ENCODE peak calls at places on chromosomes 13 and 19, in seven cellular contexts. One of them, this sample, is unnamed.
A peak's percentile ranks its signal among the peaks of the same experiment; 100 is the strongest.

GRCh38 chr19:23718802-23719201 is 31.8 kb upstream of the ZNF675 start:
- DNase-seq in psoas muscle: no peak
- DNase-seq in Caco-2: no peak
- DNase-seq in CD8-positive, alpha-beta memory T cell: no peak
- DNase-seq in K562: no peak
- DNase-seq in mucosa of descending colon: no peak
- DNase-seq in left ventricle myocardium inferior: no peak
- DNase-seq in this sample: no peak

GRCh38 chr13:112995395-112996091 is 26.5 kb downstream of the MCF2L start:
- DNase-seq in left ventricle myocardium inferior: no peak
- DNase-seq in K562: no peak
- DNase-seq in CD8-positive, alpha-beta memory T cell: no peak
- DNase-seq in Caco-2: no peak
- DNase-seq in mucosa of descending colon: peak; percentile 92
- DNase-seq in psoas muscle: no peak
- DNase-seq in this sample: no peak

GRCh38 chr13:76164290-76164689 is 528.2 kb downstream of the LMO7 start:
- DNase-seq in CD8-positive, alpha-beta memory T cell: no peak
- DNase-seq in K562: no peak
- DNase-seq in left ventricle myocardium inferior: no peak
- DNase-seq in Caco-2: no peak
- DNase-seq in psoas muscle: no peak
- DNase-seq in mucosa of descending colon: no peak
- DNase-seq in this sample: no peak

GRCh38 chr19:55643003-55643732 is at the start of gene ZNF581:
- DNase-seq in left ventricle myocardium inferior: peak; percentile 81
- DNase-seq in K562: no peak
- DNase-seq in mucosa of descending colon: peak; percentile 89
- DNase-seq in psoas muscle: peak; percentile 83
- DNase-seq in CD8-positive, alpha-beta memory T cell: peak; percentile 65
- DNase-seq in Caco-2: peak; percentile 89
- DNase-seq in this sample: peak; percentile 78

GRCh38 chr13:75151081-75151643 is 330.8 kb downstream of the TBC1D4 start:
- DNase-seq in psoas muscle: no peak
- DNase-seq in CD8-positive, alpha-beta memory T cell: no peak
- DNase-seq in mucosa of descending colon: no peak
- DNase-seq in K562: no peak
- DNase-seq in Caco-2: no peak
- DNase-seq in left ventricle myocardium inferior: no peak
- DNase-seq in this sample: no peak

GRCh38 chr13:37889102-37889501 is 19.5 kb upstream of the TRPC4 start:
- DNase-seq in left ventricle myocardium inferior: no peak
- DNase-seq in mucosa of descending colon: no peak
- DNase-seq in CD8-positive, alpha-beta memory T cell: no peak
- DNase-seq in Caco-2: no peak
- DNase-seq in psoas muscle: no peak
- DNase-seq in K562: no peak
- DNase-seq in this sample: no peak

GRCh38 chr19:42461700-42462324 is 19.1 kb upstream of the CXCL17 start:
- DNase-seq in Caco-2: no peak
- DNase-seq in mucosa of descending colon: no peak
- DNase-seq in left ventricle myocardium inferior: no peak
- DNase-seq in psoas muscle: no peak
- DNase-seq in CD8-positive, alpha-beta memory T cell: no peak
- DNase-seq in K562: no peak
- DNase-seq in this sample: no peak

GRCh38 chr13:75934889-75935288 is 298.8 kb downstream of the LMO7 start:
- DNase-seq in psoas muscle: no peak
- DNase-seq in CD8-positive, alpha-beta memory T cell: no peak
- DNase-seq in left ventricle myocardium inferior: no peak
- DNase-seq in Caco-2: no peak
- DNase-seq in mucosa of descending colon: no peak
- DNase-seq in K562: no peak
- DNase-seq in this sample: no peak

GRCh38 chr13:53112522-53112921 is 83.9 kb downstream of the OLFM4 start:
- DNase-seq in psoas muscle: no peak
- DNase-seq in K562: no peak
- DNase-seq in left ventricle myocardium inferior: no peak
- DNase-seq in CD8-positive, alpha-beta memory T cell: no peak
- DNase-seq in mucosa of descending colon: no peak
- DNase-seq in Caco-2: no peak
- DNase-seq in this sample: no peak

GRCh38 chr19:51402117-51402516 is 11.7 kb upstream of the C19orf84 start:
- DNase-seq in CD8-positive, alpha-beta memory T cell: no peak
- DNase-seq in mucosa of descending colon: no peak
- DNase-seq in left ventricle myocardium inferior: no peak
- DNase-seq in Caco-2: no peak
- DNase-seq in psoas muscle: no peak
- DNase-seq in K562: no peak
- DNase-seq in this sample: no peak

GRCh38 chr19:48480151-48480475 is 10.9 kb downstream of the CYTH2 start:
- DNase-seq in psoas muscle: peak; percentile 86
- DNase-seq in left ventricle myocardium inferior: peak; percentile 70
- DNase-seq in Caco-2: no peak
- DNase-seq in K562: no peak
- DNase-seq in mucosa of descending colon: no peak
- DNase-seq in CD8-positive, alpha-beta memory T cell: no peak
- DNase-seq in this sample: no peak

GRCh38 chr13:40292108-40292507 is 374.3 kb downstream of the FOXO1 start:
- DNase-seq in mucosa of descending colon: no peak
- DNase-seq in Caco-2: no peak
- DNase-seq in psoas muscle: no peak
- DNase-seq in left ventricle myocardium inferior: peak; percentile 36
- DNase-seq in CD8-positive, alpha-beta memory T cell: no peak
- DNase-seq in K562: no peak
- DNase-seq in this sample: no peak

GRCh38 chr13:62512194-62513141 is 1096.8 kb upstream of the PCDH20 start:
- DNase-seq in CD8-positive, alpha-beta memory T cell: no peak
- DNase-seq in psoas muscle: no peak
- DNase-seq in left ventricle myocardium inferior: no peak
- DNase-seq in mucosa of descending colon: peak; percentile 11
- DNase-seq in Caco-2: peak; percentile 57
- DNase-seq in K562: no peak
- DNase-seq in this sample: peak; percentile 32

GRCh38 chr19:48415395-48415794 is 21.9 kb downstream of the GRIN2D start:
- DNase-seq in mucosa of descending colon: peak; percentile 90
- DNase-seq in left ventricle myocardium inferior: peak; percentile 81
- DNase-seq in K562: peak; percentile 95
- DNase-seq in psoas muscle: peak; percentile 86
- DNase-seq in Caco-2: peak; percentile 76
- DNase-seq in CD8-positive, alpha-beta memory T cell: peak; percentile 69
- DNase-seq in this sample: peak; percentile 88

GRCh38 chr13:75038315-75038881 is 443.6 kb downstream of the TBC1D4 start:
- DNase-seq in mucosa of descending colon: no peak
- DNase-seq in K562: no peak
- DNase-seq in Caco-2: no peak
- DNase-seq in psoas muscle: no peak
- DNase-seq in left ventricle myocardium inferior: no peak
- DNase-seq in CD8-positive, alpha-beta memory T cell: no peak
- DNase-seq in this sample: no peak

DNA sequence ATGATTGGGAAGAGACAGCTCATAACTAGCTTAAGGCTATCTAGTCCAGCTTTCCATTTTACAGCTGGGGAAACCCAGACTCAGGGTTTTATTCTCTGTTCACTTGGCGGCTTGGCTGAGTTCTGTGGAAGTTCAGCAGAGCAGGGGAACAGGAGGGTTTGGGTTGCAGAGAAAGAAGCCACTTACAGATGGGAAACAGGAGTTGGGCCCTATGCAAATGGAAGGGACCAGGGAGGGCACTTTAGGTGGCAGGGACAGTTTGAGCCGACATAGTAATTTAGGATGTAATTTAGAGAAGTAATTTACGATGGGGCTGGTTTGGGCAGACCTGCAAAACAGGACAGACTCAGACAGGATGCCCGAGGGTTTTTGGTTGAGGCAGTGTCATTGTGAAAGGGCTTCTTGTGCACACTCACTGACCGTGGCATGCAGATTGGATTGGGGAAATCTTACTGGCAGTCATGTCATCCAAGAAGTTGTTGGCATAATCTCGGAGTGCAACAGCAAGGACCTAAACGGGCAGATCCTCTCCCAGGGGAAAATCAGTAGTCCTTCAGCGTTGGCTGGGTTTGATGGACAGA is 47.3 kb upstream of the GPR183 start:
- DNase-seq in left ventricle myocardium inferior: no peak
- DNase-seq in mucosa of descending colon: no peak
- DNase-seq in psoas muscle: no peak
- DNase-seq in Caco-2: no peak
- DNase-seq in CD8-positive, alpha-beta memory T cell: no peak
- DNase-seq in K562: no peak
- DNase-seq in this sample: no peak
- H3K4me1 ChIP-seq in left ventricle myocardium inferior: peaks cover 25% of the 10 kb centered on the region
- H3K4me1 ChIP-seq in mucosa of descending colon: peaks cover 8% of the 10 kb centered on the region
- H3K4me1 ChIP-seq in psoas muscle: no peaks in the 10 kb centered on the region
- H3K4me1 ChIP-seq in Caco-2: no peaks in the 10 kb centered on the region
- H3K4me1 ChIP-seq in CD8-positive, alpha-beta memory T cell: peaks cover 94% of the 10 kb centered on the region
- H3K4me1 ChIP-seq in K562: peaks cover 25% of the 10 kb centered on the region
- H3K4me1 ChIP-seq in this sample: no peaks in the 10 kb centered on the region

DNA sequence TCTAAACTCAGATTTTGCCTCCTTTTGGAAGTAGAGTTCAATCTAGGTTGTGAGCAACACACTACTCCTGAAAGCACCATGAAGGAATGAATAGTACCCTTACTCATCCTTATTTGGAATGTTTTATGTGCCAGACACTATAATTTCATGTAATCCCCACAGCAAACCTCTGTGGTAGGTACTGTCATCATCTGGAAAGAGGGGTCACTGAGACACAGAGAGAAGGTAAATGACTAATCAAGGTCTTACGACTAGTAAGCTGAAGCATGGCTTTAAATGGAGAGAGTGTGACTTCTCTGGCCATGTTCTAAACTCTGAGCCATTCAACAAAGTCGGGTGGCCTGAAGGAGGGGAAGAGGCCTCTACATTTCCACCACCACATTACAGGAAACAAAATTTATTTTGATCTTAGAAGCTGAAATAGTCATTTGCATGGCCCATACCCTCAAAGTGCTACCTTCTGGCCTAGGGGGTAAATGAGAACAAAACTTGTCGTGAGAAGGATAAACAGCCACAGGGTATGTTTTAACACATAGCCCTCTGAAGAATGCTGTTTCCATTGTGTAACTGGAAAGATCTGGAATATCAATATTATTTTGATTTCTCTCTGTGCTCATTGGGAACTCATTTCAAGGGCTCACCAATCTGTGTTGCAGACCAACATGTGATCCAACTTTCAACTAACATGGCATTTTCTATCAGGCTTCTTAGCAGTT is 180.8 kb upstream of the RFC3 start:
- DNase-seq in Caco-2: no peak
- DNase-seq in mucosa of descending colon: no peak
- DNase-seq in psoas muscle: no peak
- DNase-seq in CD8-positive, alpha-beta memory T cell: no peak
- DNase-seq in left ventricle myocardium inferior: no peak
- DNase-seq in K562: no peak
- DNase-seq in this sample: no peak
- H3K4me1 ChIP-seq in Caco-2: peaks cover 60% of the 10 kb centered on the region
- H3K4me1 ChIP-seq in mucosa of descending colon: no peaks in the 10 kb centered on the region
- H3K4me1 ChIP-seq in psoas muscle: peaks cover 5% of the 10 kb centered on the region
- H3K4me1 ChIP-seq in CD8-positive, alpha-beta memory T cell: no peaks in the 10 kb centered on the region
- H3K4me1 ChIP-seq in left ventricle myocardium inferior: peaks cover 63% of the 10 kb centered on the region
- H3K4me1 ChIP-seq in K562: no peaks in the 10 kb centered on the region
- H3K4me1 ChIP-seq in this sample: peaks cover 27% of the 10 kb centered on the region

GRCh38 chr19:2341987-2342386 is 13.5 kb downstream of the SPPL2B start:
- DNase-seq in mucosa of descending colon: peak; percentile 38
- DNase-seq in psoas muscle: peak; percentile 28
- DNase-seq in CD8-positive, alpha-beta memory T cell: no peak
- DNase-seq in left ventricle myocardium inferior: no peak
- DNase-seq in K562: no peak
- DNase-seq in Caco-2: peak; percentile 90
- DNase-seq in this sample: no peak

GRCh38 chr19:2340496-2341246 is 12.2 kb downstream of the SPPL2B start:
- DNase-seq in Caco-2: no peak
- DNase-seq in left ventricle myocardium inferior: no peak
- DNase-seq in K562: no peak
- DNase-seq in psoas muscle: no peak
- DNase-seq in mucosa of descending colon: peak; percentile 45
- DNase-seq in CD8-positive, alpha-beta memory T cell: no peak
- DNase-seq in this sample: no peak

GRCh38 chr19:2342656-2343288 is 14.3 kb downstream of the SPPL2B start:
- DNase-seq in CD8-positive, alpha-beta memory T cell: no peak
- DNase-seq in mucosa of descending colon: peak; percentile 41
- DNase-seq in Caco-2: no peak
- DNase-seq in K562: no peak
- DNase-seq in left ventricle myocardium inferior: no peak
- DNase-seq in psoas muscle: peak; percentile 39
- DNase-seq in this sample: no peak

GRCh38 chr19:2339644-2340310 is 11.3 kb downstream of the SPPL2B start:
- DNase-seq in CD8-positive, alpha-beta memory T cell: no peak
- DNase-seq in K562: no peak
- DNase-seq in Caco-2: no peak
- DNase-seq in left ventricle myocardium inferior: no peak
- DNase-seq in psoas muscle: no peak
- DNase-seq in mucosa of descending colon: peak; percentile 38
- DNase-seq in this sample: no peak

DNA sequence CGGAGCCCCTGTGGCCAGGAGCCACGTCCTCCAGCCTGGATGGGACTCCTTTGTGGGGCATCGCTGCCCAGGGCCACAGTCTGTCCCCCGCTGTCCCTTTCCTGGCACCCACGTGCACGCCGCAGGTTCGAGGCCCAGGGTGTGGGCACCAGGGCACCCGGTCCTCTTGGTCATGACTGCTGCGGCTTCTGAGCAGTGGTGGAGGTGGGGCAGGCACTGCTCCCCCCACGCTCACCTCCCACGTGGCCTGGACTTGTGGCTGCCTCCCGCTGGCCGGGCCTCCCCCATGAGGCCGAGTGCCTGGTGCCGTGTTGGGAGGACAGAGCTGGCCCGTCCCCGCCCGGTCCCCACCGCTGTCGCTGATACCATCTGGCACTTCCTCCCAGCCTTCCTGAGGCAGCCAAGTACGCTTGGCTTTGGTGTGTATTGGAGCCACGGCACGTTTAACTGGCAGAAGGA is 12.8 kb downstream of the SPPL2B start:
- DNase-seq in CD8-positive, alpha-beta memory T cell: no peak
- DNase-seq in left ventricle myocardium inferior: no peak
- DNase-seq in Caco-2: no peak
- DNase-seq in psoas muscle: no peak
- DNase-seq in mucosa of descending colon: peak; percentile 50
- DNase-seq in K562: peak; percentile 53
- DNase-seq in this sample: no peak
- H3K4me1 ChIP-seq in CD8-positive, alpha-beta memory T cell: no peaks in the 10 kb centered on the region
- H3K4me1 ChIP-seq in left ventricle myocardium inferior: no peaks in the 10 kb centered on the region
- H3K4me1 ChIP-seq in Caco-2: peaks cover 37% of the 10 kb centered on the region
- H3K4me1 ChIP-seq in psoas muscle: no peaks in the 10 kb centered on the region
- H3K4me1 ChIP-seq in mucosa of descending colon: peaks cover 15% of the 10 kb centered on the region
- H3K4me1 ChIP-seq in K562: peaks cover 18% of the 10 kb centered on the region
- H3K4me1 ChIP-seq in this sample: no peaks in the 10 kb centered on the region

DNA sequence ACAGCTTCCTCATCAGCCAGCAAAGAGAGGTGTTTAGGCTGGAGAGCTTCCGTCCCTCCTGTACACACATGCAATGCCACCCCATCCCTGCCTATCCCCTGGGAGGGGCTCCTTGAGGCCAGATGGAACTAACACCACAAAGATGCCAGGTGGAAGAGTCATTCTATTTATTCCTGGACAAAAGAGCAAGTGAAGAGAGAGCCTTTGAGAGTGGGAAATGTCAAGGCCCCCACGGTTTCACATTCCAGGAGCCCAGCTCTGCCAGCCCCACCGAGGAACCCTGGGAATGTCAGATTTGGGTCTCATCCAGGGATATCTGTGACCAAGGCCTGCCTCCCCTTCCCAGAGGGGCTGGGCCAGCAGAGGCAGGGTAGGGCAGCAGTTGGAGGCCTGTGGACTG is 30.8 kb upstream of the IGFL1 start:
- DNase-seq in Caco-2: no peak
- DNase-seq in CD8-positive, alpha-beta memory T cell: no peak
- DNase-seq in left ventricle myocardium inferior: no peak
- DNase-seq in mucosa of descending colon: no peak
- DNase-seq in K562: no peak
- DNase-seq in psoas muscle: no peak
- DNase-seq in this sample: no peak
- H3K4me1 ChIP-seq in Caco-2: peaks cover 30% of the 10 kb centered on the region
- H3K4me1 ChIP-seq in CD8-positive, alpha-beta memory T cell: no peaks in the 10 kb centered on the region
- H3K4me1 ChIP-seq in left ventricle myocardium inferior: no peaks in the 10 kb centered on the region
- H3K4me1 ChIP-seq in mucosa of descending colon: no peaks in the 10 kb centered on the region
- H3K4me1 ChIP-seq in K562: peaks cover 8% of the 10 kb centered on the region
- H3K4me1 ChIP-seq in psoas muscle: no peaks in the 10 kb centered on the region
- H3K4me1 ChIP-seq in this sample: peaks cover 8% of the 10 kb centered on the region

This sample was measured in right lobe of liver.